ENCODE peak calls at places on chromosomes 13 and 19, in eight cellular contexts. Q is MG63, F is thoracic aorta, Z is left lung, T is fibroblast of pulmonary artery, C is endodermal cell, U is AG04449, W is GM12865. R is an unnamed sample.

GRCh38 chr19:3849092-3849491 is 19.7 kb downstream of the ZFR2 start:
- DNase-seq in U (no peak), F (no peak), Z (no peak), C (peak), T (peak), Q (peak), W (peak), R (peak)

GRCh38 chr19:45096700-45097099 is 3.7 kb downstream of the PPP1R37 start:
- DNase-seq in F (no peak), U (no peak), Z (no peak), T (no peak), Q (no peak), W (no peak), C (peak), R (no peak)

GRCh38 chr19:42226886-42227285 is 6.8 kb downstream of the ZNF526 start:
- DNase-seq in W (no peak), Q (no peak), C (no peak), T (no peak), U (no peak), F (no peak), Z (no peak), R (peak)

GRCh38 chr19:47798904-47799266 is 5.5 kb downstream of the TPRX1 start:
- DNase-seq in T (no peak), U (no peak), C (no peak), F (no peak), Q (no peak), W (no peak), Z (no peak), R (no peak)

GRCh38 chr13:111893607-111894443 is 173.1 kb upstream of the SOX1 start:
- DNase-seq in Z (no peak), C (peak), Q (no peak), U (no peak), T (no peak), F (no peak), W (no peak), R (no peak)

GRCh38 chr19:33673996-33674395 is 52.2 kb downstream of the CHST8 start:
- DNase-seq in Z (no peak), U (no peak), F (no peak), Q (no peak), T (no peak), W (no peak), C (no peak), R (no peak)

GRCh38 chr13:106132216-106132615 is 403.2 kb downstream of the EFNB2 start:
- DNase-seq in U (no peak), F (no peak), Q (no peak), T (no peak), C (no peak), Z (no peak), W (no peak), R (no peak)

GRCh38 chr13:113153810-113154748 is 4.4 kb upstream of the PROZ start:
- DNase-seq in Q (peak), F (peak), W (peak), C (peak), Z (peak), U (no peak), T (peak), R (peak)

GRCh38 chr19:33094504-33095067 is 13.6 kb downstream of the GPATCH1 start:
- DNase-seq in U (no peak), Q (no peak), C (no peak), Z (no peak), T (no peak), W (no peak), F (no peak), R (no peak)

GRCh38 chr13:85597790-85598500 is 201.3 kb downstream of the SLITRK6 start:
- DNase-seq in Q (no peak), F (no peak), U (no peak), W (no peak), Z (no peak), C (no peak), T (peak), R (peak)

GRCh38 chr19:54684537-54684936 is 21.8 kb downstream of the LILRB4 start:
- DNase-seq in Z (no peak), Q (peak), F (no peak), U (no peak), C (peak), W (peak), T (peak), R (peak)

GRCh38 chr19:964761-965694 is 19.1 kb upstream of the WDR18 start:
- DNase-seq in U (no peak), W (peak), T (no peak), C (no peak), Q (no peak), Z (peak), F (no peak), R (peak)

GRCh38 chr19:18023596-18024212 is 15.7 kb downstream of the ARRDC2 start:
- DNase-seq in T (peak), F (no peak), W (peak), U (no peak), C (no peak), Z (peak), Q (no peak), R (peak)

GRCh38 chr13:38577048-38577447 is 109.8 kb upstream of the FREM2 start:
- DNase-seq in C (no peak), Z (no peak), W (peak), F (no peak), Q (no peak), U (no peak), T (peak), R (peak)

GRCh38 chr19:39038098-39038497 is 5.7 kb upstream of the FBXO27 start:
- DNase-seq in U (no peak), T (peak), Q (peak), Z (no peak), C (peak), W (no peak), F (no peak), R (peak)

GRCh38 chr13:51818276-51818675 is 14.3 kb upstream of the DHRS12 start:
- DNase-seq in Z (no peak), C (no peak), Q (no peak), U (no peak), T (no peak), F (no peak), W (no peak), R (no peak)

GRCh38 chr13:28754698-28755545 is 36.2 kb upstream of the SLC46A3 start:
- DNase-seq in T (peak), U (no peak), Q (no peak), W (no peak), C (peak), F (no peak), Z (no peak), R (peak)

GRCh38 chr19:9431475-9431874 is 3.9 kb downstream of the ZNF266 start:
- DNase-seq in Z (no peak), F (no peak), T (no peak), W (no peak), C (peak), U (no peak), Q (peak), R (peak)

GRCh38 chr19:51550848-51551672 is 19.6 kb upstream of the SIGLEC6 start:
- DNase-seq in Z (no peak), Q (no peak), F (no peak), W (peak), C (no peak), U (no peak), T (no peak), R (no peak)

GRCh38 chr19:13171146-13171545 is 20.9 kb downstream of the IER2 start:
- DNase-seq in U (no peak), T (no peak), Q (no peak), Z (no peak), W (no peak), F (no peak), C (no peak), R (no peak)

GRCh38 chr13:72565893-72566292 is 161.5 kb downstream of the MZT1 start:
- DNase-seq in U (no peak), Z (no peak), F (no peak), Q (no peak), W (peak), T (peak), C (no peak), R (peak)

GRCh38 chr19:55308281-55308680 is 16.9 kb downstream of the TMEM150B start:
- DNase-seq in U (no peak), C (no peak), Q (no peak), T (no peak), F (no peak), Z (no peak), W (peak), R (no peak)

GRCh38 chr13:61045197-61045596 is 370.5 kb downstream of the PCDH20 start:
- DNase-seq in F (no peak), Z (no peak), U (no peak), W (peak), Q (no peak), T (no peak), C (no peak), R (no peak)

GRCh38 chr13:61036715-61037114 is 378.9 kb downstream of the PCDH20 start:
- DNase-seq in Z (no peak), W (no peak), F (no peak), T (no peak), U (no peak), C (no peak), Q (no peak), R (no peak)

GRCh38 chr13:61039302-61039701 is 376.3 kb downstream of the PCDH20 start:
- DNase-seq in F (no peak), Q (no peak), U (no peak), Z (no peak), C (no peak), T (no peak), W (no peak), R (no peak)

DNA sequence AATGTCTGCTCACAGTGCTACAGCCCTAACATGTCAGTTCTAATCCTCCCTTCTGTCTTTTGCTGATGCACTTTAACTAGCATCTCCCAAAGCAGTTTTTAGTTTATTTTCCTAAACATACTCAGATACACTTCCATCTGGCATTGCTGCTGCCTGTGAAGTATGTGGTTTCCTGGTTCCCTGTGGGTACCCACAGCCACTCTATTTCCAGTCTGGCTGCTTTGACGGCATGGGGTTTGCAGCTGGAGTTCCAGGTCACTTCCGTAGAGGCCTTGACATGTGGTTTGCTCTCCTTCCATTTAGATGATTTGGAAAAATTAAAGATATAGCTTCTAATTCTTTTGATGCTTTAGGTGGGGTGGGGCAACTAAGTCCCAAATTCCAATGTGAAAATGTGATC is 375.5 kb downstream of the PCDH20 start:
- DNase-seq in U (no peak), Q (no peak), Z (no peak), W (no peak), C (no peak), F (no peak), T (no peak), R (peak)
- H3K4me3 ChIP-seq in U (no peak), Q (no peak), Z (no peak), W (no peak), C (no peak), F (no peak), T (no peak), R (no peak)

GRCh38 chr13:41007359-41008118 is 11.6 kb downstream of the ELF1 start:
- DNase-seq in U (no peak), Z (no peak), Q (no peak), C (no peak), W (peak), T (no peak), F (no peak), R (peak)

GRCh38 chr13:41006951-41007350 is 12.2 kb downstream of the ELF1 start:
- DNase-seq in Q (no peak), U (no peak), F (no peak), T (no peak), Z (no peak), W (no peak), C (no peak), R (no peak)

GRCh38 chr13:41006296-41006695 is 12.8 kb downstream of the ELF1 start:
- DNase-seq in U (no peak), Z (no peak), Q (no peak), W (peak), T (no peak), C (no peak), F (no peak), R (no peak)

GRCh38 chr13:41005709-41006108 is 13.4 kb downstream of the ELF1 start:
- DNase-seq in U (no peak), C (no peak), Z (no peak), Q (no peak), T (no peak), W (no peak), F (no peak), R (no peak)

DNA sequence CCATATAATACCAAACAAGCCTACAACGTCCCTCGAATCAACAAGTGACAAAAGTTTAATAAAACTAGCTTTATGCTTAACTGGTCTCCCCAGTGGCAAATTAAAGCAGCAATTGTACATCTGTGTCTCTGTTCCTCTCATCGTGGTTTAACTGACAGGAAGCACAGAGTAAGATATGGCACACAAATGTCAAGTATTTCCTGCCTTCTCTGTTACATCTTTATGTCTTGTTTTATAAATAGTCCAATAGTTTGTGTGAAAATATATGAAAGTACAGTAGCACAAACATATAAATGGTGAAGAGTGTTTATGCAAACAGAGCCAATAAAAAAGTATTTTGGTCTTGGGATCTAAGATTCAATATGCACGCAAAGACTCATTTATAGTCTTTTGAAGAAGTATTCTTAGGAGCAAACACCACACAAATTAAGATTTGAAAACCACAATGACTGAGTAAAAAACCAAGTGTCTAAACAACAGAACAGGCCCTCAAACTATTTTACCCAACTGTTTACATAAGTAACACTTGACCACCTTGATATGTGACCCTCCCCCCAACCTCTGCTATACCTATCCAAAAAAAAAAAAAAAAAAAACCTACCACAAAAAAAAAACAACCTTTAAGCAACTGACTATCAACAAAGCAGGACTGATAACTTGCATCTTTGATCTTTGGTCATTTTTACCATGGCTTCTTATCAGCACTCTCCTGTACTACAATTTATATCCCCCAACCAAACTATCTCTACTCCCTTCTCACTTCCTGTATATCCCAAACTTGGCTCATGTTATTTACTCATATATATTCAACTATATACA is 14.0 kb downstream of the ELF1 start:
- DNase-seq in F (no peak), U (no peak), Q (no peak), W (peak), C (no peak), T (peak), Z (no peak), R (peak)
- H3K4me3 ChIP-seq in F (no peak), U (no peak), Q (no peak), W (peak), C (no peak), T (no peak), Z (no peak), R (no peak)

DNA sequence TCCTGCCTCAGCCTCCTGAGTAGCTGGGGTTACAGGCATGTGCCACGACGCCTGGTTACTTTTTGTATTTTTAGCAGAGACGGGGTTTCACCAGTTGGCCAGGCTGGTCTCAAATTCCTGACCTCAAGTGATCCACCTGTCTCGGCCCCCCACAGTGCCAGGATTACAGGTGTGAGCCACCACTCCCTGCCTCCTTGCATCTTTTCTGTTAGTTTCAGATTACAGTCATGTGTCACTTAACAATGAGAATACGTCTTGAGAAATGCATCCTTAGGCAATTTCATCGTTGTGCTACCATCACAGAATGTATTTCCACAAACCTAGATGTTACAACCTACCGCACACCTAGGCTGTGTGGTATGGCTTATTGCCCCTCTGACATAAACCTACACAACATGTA is 180.4 kb downstream of the TM9SF2 start:
- DNase-seq in T (no peak), C (peak), F (no peak), Q (no peak), Z (no peak), U (no peak), W (no peak), R (no peak)
- H3K4me3 ChIP-seq in T (no peak), C (no peak), F (no peak), Q (no peak), Z (no peak), U (no peak), W (no peak), R (no peak)

DNA sequence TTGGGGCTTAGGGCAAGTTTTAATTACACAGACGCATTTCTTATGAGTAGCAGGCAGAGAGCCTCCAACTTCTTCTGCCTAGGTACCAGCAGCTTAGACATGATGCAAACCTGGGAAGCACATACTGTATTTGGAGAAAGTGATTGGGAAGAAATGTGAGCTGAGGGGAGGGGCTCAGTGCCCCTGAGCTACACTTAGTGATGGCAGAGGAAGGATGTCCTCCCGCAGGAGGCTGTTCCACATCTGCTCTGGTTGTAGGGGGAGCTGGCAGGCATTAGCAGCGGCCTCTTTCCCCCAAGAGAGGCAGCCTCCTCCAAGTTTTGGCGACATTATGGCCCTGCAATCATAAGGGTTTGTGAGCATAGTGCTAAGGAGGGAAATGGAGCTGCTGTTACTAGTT is 3.2 kb downstream of the ALOX5AP start:
- DNase-seq in C (peak), W (no peak), U (no peak), Z (no peak), T (no peak), F (no peak), Q (no peak), R (no peak)
- H3K4me3 ChIP-seq in C (no peak), W (no peak), U (no peak), Z (peak), T (no peak), F (no peak), Q (no peak), R (no peak)

GRCh38 chr13:19695829-19696228 is 62.4 kb downstream of the MPHOSPH8 start:
- DNase-seq in W (no peak), C (no peak), U (no peak), T (no peak), Z (no peak), Q (no peak), F (no peak), R (no peak)
- H3K4me3 ChIP-seq in W (no peak), C (no peak), U (no peak), T (no peak), Z (no peak), Q (no peak), F (no peak), R (no peak)

DNA sequence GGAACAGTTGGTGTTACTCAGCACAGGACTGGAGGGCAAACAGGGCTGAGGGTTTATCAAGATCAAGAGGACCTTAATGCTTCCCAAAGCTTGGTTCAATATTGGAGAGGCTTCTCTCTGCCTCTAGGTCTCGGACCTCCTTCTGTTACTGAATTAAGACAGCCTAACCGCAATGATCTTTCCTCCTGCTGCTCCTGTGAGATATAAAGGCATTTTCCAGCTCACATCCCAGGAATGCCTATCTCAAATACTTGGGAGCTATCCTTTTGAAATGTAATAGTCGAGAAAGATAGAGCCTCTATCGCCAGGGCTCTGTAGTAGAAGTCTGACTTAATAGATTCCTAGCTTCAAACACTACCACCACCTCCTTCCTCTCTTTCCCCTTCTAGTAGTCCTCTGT is 1475.0 kb downstream of the SLITRK1 start:
- DNase-seq in W (no peak), T (no peak), U (no peak), F (no peak), Q (no peak), Z (no peak), C (no peak), R (no peak)
- H3K4me3 ChIP-seq in W (no peak), T (no peak), U (no peak), F (no peak), Q (no peak), Z (no peak), C (peak), R (no peak)

GRCh38 chr13:99969368-99969933 is 2.1 kb downstream of the ZIC5 start:
- DNase-seq in Z (peak), T (no peak), W (no peak), Q (no peak), F (no peak), C (no peak), U (no peak), R (no peak)

GRCh38 chr13:99968521-99969367 is 2.8 kb downstream of the ZIC5 start:
- DNase-seq in W (no peak), Z (peak), U (no peak), F (no peak), C (peak), Q (peak), T (no peak), R (peak)

GRCh38 chr13:99967884-99968520 is 3.6 kb downstream of the ZIC5 start:
- DNase-seq in F (no peak), T (no peak), W (no peak), Z (peak), C (peak), U (no peak), Q (no peak), R (peak)

GRCh38 chr13:99965329-99966000 is 6.1 kb downstream of the ZIC5 start:
- DNase-seq in Q (no peak), C (no peak), T (no peak), W (no peak), U (no peak), F (no peak), Z (peak), R (no peak)

GRCh38 chr13:99967498-99967883 is 4.1 kb downstream of the ZIC5 start:
- DNase-seq in F (no peak), C (no peak), T (no peak), W (no peak), Q (no peak), U (no peak), Z (no peak), R (no peak)
- H3K4me3 ChIP-seq in F (no peak), C (peak), T (no peak), W (no peak), Q (peak), U (no peak), Z (no peak), R (peak)

GRCh38 chr13:97259787-97260641 is 37.9 kb downstream of the MBNL2 start:
- DNase-seq in Z (no peak), C (no peak), W (no peak), Q (no peak), U (peak), T (peak), F (no peak), R (peak)

GRCh38 chr13:97257228-97257755 is 35.2 kb downstream of the MBNL2 start:
- DNase-seq in Q (no peak), Z (no peak), W (no peak), T (no peak), F (no peak), C (no peak), U (no peak), R (no peak)

GRCh38 chr13:97258801-97259200 is 36.7 kb downstream of the MBNL2 start:
- DNase-seq in U (peak), W (no peak), Q (no peak), Z (no peak), F (no peak), T (peak), C (no peak), R (peak)

GRCh38 chr13:97256343-97256783 is 34.2 kb downstream of the MBNL2 start:
- DNase-seq in F (no peak), U (peak), C (no peak), Z (no peak), W (no peak), T (peak), Q (peak), R (peak)

GRCh38 chr13:97257800-97258799 is 36.0 kb downstream of the MBNL2 start:
- DNase-seq in T (peak), F (peak), U (peak), C (peak), Z (no peak), W (peak), Q (peak), R (peak)
- H3K4me3 ChIP-seq in T (no peak), F (no peak), U (no peak), C (no peak), Z (no peak), W (no peak), Q (no peak), R (no peak)